ENCODE peak calls at places on chromosomes 1 and 21, in nine cellular contexts. B, X, C, M, W, L, Q, F and Y are unnamed samples.

GRCh38 chr1:66275601-66276023 is 258.3 kb upstream of the SGIP1 start:
- DNase-seq in F (no peak), Q (no peak), W (no peak), M (no peak), C (no peak), B (no peak), X (no peak), L (no peak), Y (no peak)

GRCh38 chr1:46804926-46805325 is 6.1 kb downstream of the CYP4B1 start:
- DNase-seq in F (no peak), W (no peak), M (no peak), L (no peak), B (no peak), X (no peak), Q (no peak), C (no peak), Y (no peak)

GRCh38 chr1:5664906-5665875 is 327.0 kb downstream of the NPHP4 start:
- DNase-seq in X (no peak), B (no peak), C (no peak), Q (no peak), W (no peak), L (no peak), M (no peak), F (no peak), Y (no peak)

GRCh38 chr1:62295921-62296451 is 23.2 kb downstream of the KANK4 start:
- DNase-seq in F (peak; percentile 84), B (no peak), M (no peak), Q (no peak), C (no peak), L (no peak), X (no peak), W (peak; percentile 75), Y (peak; percentile 31)

GRCh38 chr1:84298688-84299535 is 2.6 kb upstream of the SAMD13 start:
- DNase-seq in W (no peak), L (peak; percentile 26), M (no peak), B (peak; percentile 37), X (peak; percentile 57), C (peak; percentile 24), Q (peak; percentile 78), F (peak; percentile 29), Y (no peak)

GRCh38 chr1:7257225-7257624 is 472.0 kb downstream of the CAMTA1 start:
- DNase-seq in M (no peak), C (no peak), F (no peak), L (no peak), Q (no peak), B (no peak), X (no peak), W (no peak), Y (no peak)

GRCh38 chr1:41020109-41020576 is 1.4 kb downstream of the SLFNL1 start:
- DNase-seq in L (no peak), B (no peak), C (no peak), X (no peak), Q (no peak), W (no peak), F (no peak), M (no peak), Y (no peak)

GRCh38 chr1:15429701-15430149 is 8.5 kb upstream of the CTRC start:
- DNase-seq in B (no peak), L (no peak), M (no peak), Q (no peak), W (peak; percentile 62), C (no peak), X (no peak), F (peak; percentile 67), Y (no peak)

GRCh38 chr1:53401815-53402745 is 57.1 kb upstream of the DMRTB1 start:
- DNase-seq in B (peak; percentile 68), M (no peak), F (no peak), X (no peak), Q (no peak), W (no peak), C (no peak), L (no peak), Y (no peak)

GRCh38 chr21:44710294-44710665 is 1.1 kb downstream of the TSPEAR start:
- DNase-seq in C (no peak), M (no peak), Q (peak; percentile 39), B (peak; percentile 6), W (no peak), F (no peak), L (no peak), X (no peak), Y (no peak)

GRCh38 chr1:227894831-227895451 is 52.8 kb downstream of the WNT9A start:
- DNase-seq in C (no peak), M (no peak), L (no peak), B (peak; percentile 0), Q (no peak), X (peak; percentile 40), F (no peak), W (no peak), Y (no peak)

GRCh38 chr1:171576144-171576543 is 45.9 kb upstream of the MYOCOS start:
- DNase-seq in L (no peak), X (no peak), Q (no peak), C (no peak), W (no peak), F (no peak), B (no peak), M (no peak), Y (no peak)

GRCh38 chr1:199218533-199218932 is 579.7 kb downstream of the PTPRC start:
- DNase-seq in X (no peak), W (no peak), Q (no peak), B (no peak), C (no peak), M (no peak), F (no peak), L (no peak), Y (no peak)

DNA sequence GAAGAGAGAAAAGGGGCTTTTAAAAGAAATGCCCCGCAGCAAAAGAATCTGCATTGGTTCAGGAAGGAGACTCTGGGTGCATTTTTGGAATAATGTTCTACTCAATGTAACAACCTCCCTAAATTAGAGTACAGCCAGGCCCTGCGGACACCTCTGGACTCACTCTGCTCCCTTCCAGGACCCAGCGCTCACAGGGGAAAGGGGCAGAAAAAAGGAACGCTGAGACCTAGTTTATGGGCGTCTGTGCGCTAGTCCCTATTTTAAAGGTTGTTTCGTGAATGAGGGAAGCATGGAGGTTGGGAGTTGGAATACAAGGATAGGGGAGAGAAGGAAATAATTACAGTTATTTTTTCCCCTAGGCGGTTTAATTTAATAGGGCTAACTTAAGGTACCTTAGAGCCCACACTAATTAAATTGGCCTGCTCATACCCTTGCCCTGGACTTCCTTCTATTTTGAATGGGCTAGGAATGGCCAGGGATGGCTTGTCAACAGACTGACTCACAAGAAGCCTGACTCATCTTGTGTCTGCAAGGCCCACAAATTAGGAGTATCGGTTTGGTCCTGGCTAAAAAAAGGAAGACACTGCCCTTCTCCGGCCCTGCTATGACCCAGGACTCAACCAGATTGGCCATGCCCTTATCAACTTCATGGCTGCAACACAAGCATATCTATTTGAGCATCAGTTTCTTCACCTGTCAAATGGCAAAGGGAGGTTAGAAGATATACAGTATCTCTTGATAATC is 1.9 kb upstream of the SSBP3 start:
- DNase-seq in L (no peak), F (peak; percentile 91), B (no peak), W (peak; percentile 83), Q (no peak), X (no peak), C (no peak), M (no peak), Y (peak; percentile 72)
- H3K4me3 ChIP-seq in L (peak overlapping the region; percentile 95), F (no peak overlapping the region), B (peak overlapping the region; percentile 64), W (peak overlapping the region; percentile 15), Q (no peak overlapping the region), X (peak overlapping the region; percentile 94), C (peak overlapping the region; percentile 91), M (no peak overlapping the region), Y (peak overlapping the region; percentile 24)

DNA sequence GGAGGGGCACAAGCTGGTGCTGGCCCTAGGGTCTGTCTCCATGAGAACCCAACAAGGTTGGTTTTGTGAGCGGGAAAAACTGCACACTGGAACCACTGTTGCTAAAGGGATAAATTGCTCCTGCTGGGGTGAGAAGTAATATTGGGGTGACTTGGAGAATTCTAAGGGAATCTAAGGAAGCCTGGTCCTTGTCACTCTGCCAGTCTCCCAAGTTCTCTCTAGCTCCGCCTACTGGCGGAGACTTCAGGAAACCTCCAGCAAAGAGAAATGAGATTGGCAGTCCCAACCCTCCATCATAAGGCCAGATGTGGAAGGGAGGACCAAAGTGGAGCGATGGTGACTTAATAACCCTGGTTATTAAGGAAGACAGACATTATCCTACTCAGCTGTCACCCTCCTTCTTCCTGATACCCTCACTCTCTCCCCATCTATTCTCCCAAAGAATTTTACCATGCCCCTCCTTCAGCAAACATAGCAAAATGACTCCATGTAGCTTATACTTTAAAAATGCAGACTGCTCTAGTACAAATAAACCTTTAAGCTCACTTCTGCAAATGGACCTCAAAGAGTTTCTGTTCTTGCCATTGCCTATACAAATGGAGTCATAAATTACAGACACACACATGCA is 2.7 kb downstream of the LCE1F start:
- DNase-seq in L (no peak), W (no peak), X (no peak), M (no peak), B (peak; percentile 66), C (peak; percentile 4), Q (no peak), F (no peak), Y (no peak)
- TF ChIP-seq CTCF in L (no peak), W (peak; percentile 33), X (no peak), M (no peak), B (peak; percentile 86), C (peak; percentile 55), Q (no peak), F (peak; percentile 24), Y (peak; percentile 15)

GRCh38 chr1:168728452-168729404 is at the start of gene DPT:
- DNase-seq in W (no peak), M (no peak), Q (no peak), L (peak; percentile 61), B (no peak), F (peak; percentile 71), X (no peak), C (no peak), Y (peak; percentile 90)
- H3K4me3 ChIP-seq in W (no peak within 1 kb of the TSS), M (no peak within 1 kb of the TSS), Q (peak within 1 kb of the TSS; percentile 8), L (peak within 1 kb of the TSS; percentile 58), B (no peak within 1 kb of the TSS), F (peak within 1 kb of the TSS; percentile 30), X (peak within 1 kb of the TSS; percentile 28), C (no peak within 1 kb of the TSS), Y (peak within 1 kb of the TSS; percentile 45)

GRCh38 chr1:232669981-232670763 is 40.2 kb upstream of the SIPA1L2 start:
- DNase-seq in F (peak; percentile 85), B (no peak), L (no peak), X (no peak), M (no peak), W (peak; percentile 78), Q (no peak), C (no peak), Y (no peak)
- TF ChIP-seq CTCF in F (no peak), B (no peak), L (no peak), X (no peak), M (no peak), W (no peak), Q (no peak), C (no peak), Y (no peak)

DNA sequence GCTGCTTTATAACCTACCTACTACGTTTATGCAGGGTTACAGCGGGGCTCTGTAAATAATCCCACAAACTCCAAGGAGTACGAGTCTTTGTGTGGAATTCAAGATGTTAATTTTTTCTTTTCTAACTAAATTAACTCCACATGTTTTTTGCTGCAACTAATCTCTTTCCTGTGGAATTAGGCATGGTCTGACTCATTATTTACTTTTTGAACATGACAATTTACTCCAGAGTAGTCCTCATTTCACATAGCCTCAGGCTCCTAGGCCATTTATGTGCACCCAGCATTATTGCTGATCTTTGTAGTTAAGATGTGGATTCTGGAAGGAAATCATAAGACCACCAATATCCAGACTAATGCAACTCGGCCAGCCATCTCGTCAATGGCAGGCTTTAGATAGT is 784.9 kb downstream of the LTN1 start:
- DNase-seq in M (no peak), Q (no peak), L (no peak), C (no peak), X (no peak), W (peak; percentile 9), F (peak; percentile 54), B (no peak), Y (peak; percentile 85)
- H3K4me3 ChIP-seq in M (no peak overlapping the region), Q (no peak overlapping the region), L (no peak overlapping the region), C (no peak overlapping the region), X (no peak overlapping the region), W (no peak overlapping the region), F (no peak overlapping the region), B (no peak overlapping the region), Y (no peak overlapping the region)